ENCODE peak calls at places on chromosomes 4 and X, in nine cellular contexts. H, Y, C, L, Q, V, X, B and K are unnamed samples.

GRCh38 chr4:38071801-38072567 is 111.8 kb downstream of the PTTG2 start:
- DNase-seq in B (no peak), L (no peak), X (no peak), Y (no peak), H (no peak), V (no peak), C (no peak), Q (peak), K (no peak)

GRCh38 chr4:153520871-153521329 is 54.7 kb downstream of the TMEM131L start:
- DNase-seq in C (no peak), H (no peak), V (no peak), Q (peak), L (no peak), Y (no peak), B (no peak), X (no peak), K (no peak)

GRCh38 chrX:131828482-131828881 is 194.6 kb upstream of the STK26 start:
- DNase-seq in X (no peak), V (no peak), Y (no peak), Q (no peak), C (no peak), L (no peak), H (no peak), B (no peak), K (no peak)

GRCh38 chr4:186203391-186203802 is 12.0 kb downstream of the CYP4V2 start:
- DNase-seq in Q (no peak), Y (no peak), V (no peak), L (no peak), X (no peak), H (no peak), B (no peak), C (no peak), K (no peak)

GRCh38 chr4:120616-121015 is 3.7 kb upstream of the ZNF718 start:
- DNase-seq in V (no peak), Y (no peak), Q (no peak), C (no peak), H (no peak), L (no peak), X (no peak), B (no peak), K (no peak)

GRCh38 chr4:16116493-16116990 is 32.7 kb upstream of the PROM1 start:
- DNase-seq in Q (no peak), B (no peak), L (no peak), Y (no peak), C (no peak), X (no peak), V (no peak), H (no peak), K (no peak)

GRCh38 chrX:9324676-9325075 is 140.2 kb upstream of the TBL1X start:
- DNase-seq in C (no peak), H (no peak), B (no peak), Y (no peak), Q (no peak), X (no peak), L (no peak), V (no peak), K (no peak)

GRCh38 chrX:17375631-17376380 is 806 bp downstream of the NHS start:
- DNase-seq in H (peak), C (peak), B (no peak), X (peak), Y (no peak), Q (no peak), L (peak), V (no peak), K (peak)

GRCh38 chr4:104575293-104575692 is 80.6 kb upstream of the CXXC4 start:
- DNase-seq in H (no peak), C (no peak), X (no peak), B (no peak), L (no peak), Y (no peak), V (no peak), Q (no peak), K (no peak)

GRCh38 chr4:146212781-146213180 is 1.6 kb upstream of the REELD1 start:
- DNase-seq in V (no peak), X (no peak), H (no peak), L (no peak), C (no peak), Q (no peak), Y (no peak), B (no peak), K (no peak)

GRCh38 chrX:136764206-136764605 is 16.5 kb downstream of the ARHGEF6 start:
- DNase-seq in C (no peak), Q (no peak), H (no peak), X (no peak), Y (no peak), B (no peak), V (no peak), L (no peak), K (no peak)

GRCh38 chr4:153527690-153528089 is 61.5 kb downstream of the TMEM131L start:
- DNase-seq in V (no peak), Y (no peak), C (no peak), B (no peak), H (no peak), Q (no peak), L (no peak), X (no peak), K (no peak)

GRCh38 chrX:19174401-19175025 is 52.2 kb upstream of the ADGRG2 start:
- DNase-seq in B (no peak), H (no peak), X (peak), V (peak), Q (no peak), L (no peak), C (no peak), Y (no peak), K (no peak)

GRCh38 chr4:147157860-147158701 is 212.4 kb upstream of the TTC29 start:
- DNase-seq in C (peak), Y (no peak), H (peak), V (no peak), L (peak), X (peak), B (no peak), Q (no peak), K (peak)

GRCh38 chr4:158895797-158896442 is 127.1 kb downstream of the FNIP2 start:
- DNase-seq in X (peak), H (no peak), V (no peak), Y (no peak), B (no peak), Q (no peak), L (no peak), C (no peak), K (peak)

GRCh38 chr4:140054861-140055260 is 99.1 kb downstream of the MAML3 start:
- DNase-seq in V (no peak), Q (no peak), X (no peak), L (no peak), H (no peak), Y (no peak), B (no peak), C (no peak), K (no peak)

GRCh38 chr4:11585506-11585905 is 156.8 kb upstream of the HS3ST1 start:
- DNase-seq in L (no peak), Q (no peak), V (no peak), Y (no peak), X (peak), B (no peak), H (peak), C (no peak), K (no peak)

GRCh38 chrX:10482262-10482661 is 138.1 kb downstream of the MID1 start:
- DNase-seq in H (no peak), L (peak), V (no peak), C (no peak), Q (peak), X (no peak), Y (no peak), B (no peak), K (no peak)

GRCh38 chrX:39043838-39044550 is 242.7 kb downstream of the MID1IP1 start:
- DNase-seq in Q (no peak), C (no peak), V (no peak), B (no peak), X (no peak), H (no peak), Y (no peak), L (no peak), K (no peak)

GRCh38 chr4:79042079-79042674 is 102.9 kb upstream of the PAQR3 start:
- DNase-seq in Q (peak), C (no peak), H (no peak), X (peak), B (no peak), L (no peak), Y (no peak), V (peak), K (peak)

GRCh38 chr4:38359113-38359512 is 304.9 kb upstream of the KLF3 start:
- DNase-seq in B (no peak), L (no peak), X (no peak), H (no peak), Y (no peak), C (no peak), Q (no peak), V (no peak), K (no peak)

GRCh38 chr4:57148177-57148576 is 38.0 kb upstream of the IGFBP7 start:
- DNase-seq in B (no peak), V (no peak), Y (no peak), C (no peak), H (no peak), L (no peak), X (no peak), Q (no peak), K (no peak)

GRCh38 chrX:101348452-101349222 is at the start of gene TIMM8A:
- DNase-seq in Y (peak), H (peak), C (peak), Q (peak), L (peak), X (peak), B (peak), V (peak), K (peak)

GRCh38 chr4:53705151-53705764 is 114.0 kb upstream of the LNX1 start:
- DNase-seq in Q (peak), V (no peak), Y (no peak), B (no peak), X (no peak), H (no peak), C (no peak), L (no peak), K (no peak)

GRCh38 chr4:7000421-7001176 is 42.6 kb upstream of the TADA2B start:
- DNase-seq in L (no peak), Q (no peak), Y (no peak), X (no peak), C (peak), V (no peak), B (no peak), H (no peak), K (no peak)

GRCh38 chrX:21764043-21764442 is 6.1 kb upstream of the SMPX start:
- DNase-seq in H (no peak), Y (no peak), X (no peak), C (no peak), V (no peak), Q (no peak), L (no peak), B (no peak), K (no peak)

GRCh38 chrX:112058766-112059165 is 23.8 kb downstream of the TRPC5 start:
- DNase-seq in V (no peak), Y (no peak), B (no peak), H (no peak), X (no peak), Q (no peak), C (no peak), L (no peak), K (no peak)

GRCh38 chr4:110824344-110824743 is 201.5 kb upstream of the PITX2 start:
- DNase-seq in C (no peak), Y (no peak), Q (no peak), H (no peak), L (no peak), X (no peak), B (no peak), V (no peak), K (no peak)

GRCh38 chrX:150546711-150547153 is 21.7 kb upstream of the MTM1 start:
- DNase-seq in L (no peak), Q (no peak), X (no peak), Y (no peak), B (no peak), V (no peak), H (no peak), C (peak), K (no peak)

GRCh38 chr4:26206339-26206738 is 114.5 kb upstream of the RBPJ start:
- DNase-seq in L (no peak), C (no peak), X (no peak), Y (no peak), B (no peak), H (peak), Q (no peak), V (no peak), K (no peak)

GRCh38 chr4:84496356-84497219 is 2.5 kb downstream of the NKX6-1 start:
- DNase-seq in B (no peak), Q (peak), X (no peak), Y (no peak), H (no peak), L (no peak), V (no peak), C (no peak), K (peak)

GRCh38 chr4:160403066-160403465 is 1300.2 kb downstream of the RAPGEF2 start:
- DNase-seq in Q (no peak), V (no peak), B (no peak), L (no peak), Y (no peak), X (no peak), H (no peak), C (no peak), K (no peak)

GRCh38 chr4:28879178-28879577 is 1841.0 kb upstream of the PCDH7 start:
- DNase-seq in X (no peak), L (no peak), V (no peak), H (no peak), C (no peak), Q (no peak), B (no peak), Y (no peak), K (no peak)

GRCh38 chr4:159179310-159179958 is 76.6 kb downstream of the RAPGEF2 start:
- DNase-seq in L (no peak), B (no peak), V (no peak), Q (no peak), X (no peak), H (no peak), Y (no peak), C (no peak), K (no peak)

GRCh38 chr4:169791527-169792156 is 33.9 kb upstream of the HPF1 start:
- DNase-seq in C (peak), B (no peak), H (peak), X (peak), V (peak), Q (no peak), Y (no peak), L (no peak), K (peak)

GRCh38 chr4:91914176-91914804 is 389.5 kb upstream of the GRID2 start:
- DNase-seq in Q (no peak), L (no peak), Y (no peak), C (no peak), V (no peak), X (no peak), B (no peak), H (no peak), K (no peak)

GRCh38 chr4:55078987-55079386 is 46.4 kb downstream of the KDR start:
- DNase-seq in Y (no peak), C (peak), Q (no peak), B (no peak), H (peak), L (peak), V (peak), X (no peak), K (peak)

GRCh38 chr4:106793933-106794332 is 242.2 kb downstream of the DKK2 start:
- DNase-seq in L (no peak), Q (no peak), X (no peak), C (no peak), B (no peak), V (no peak), H (no peak), Y (no peak), K (no peak)

GRCh38 chr4:81164623-81165416 is 50.2 kb downstream of the PRKG2 start:
- DNase-seq in H (no peak), B (no peak), Y (no peak), L (no peak), Q (no peak), V (peak), C (no peak), X (peak), K (no peak)